ENCODE peak calls at places on chromosome 22, in four cellular contexts. One of them, this sample, is unnamed.

GRCh38 chr22:44926491-44927415 is 83.1 kb downstream of the PHF21B start:
- DNase-seq in H9: no peak
- DNase-seq in neuronal stem cell: no peak
- DNase-seq in mesenchymal stem cell: no peak
- DNase-seq in this sample: no peak

GRCh38 chr22:37008365-37008764 is 10.9 kb downstream of the TST start:
- DNase-seq in H9: no peak
- DNase-seq in mesenchymal stem cell: no peak
- DNase-seq in neuronal stem cell: no peak
- DNase-seq in this sample: no peak

GRCh38 chr22:23519442-23520177 is 60.5 kb downstream of the IGLL1 start:
- DNase-seq in neuronal stem cell: no peak
- DNase-seq in mesenchymal stem cell: no peak
- DNase-seq in H9: no peak
- DNase-seq in this sample: no peak

GRCh38 chr22:43389227-43389836 is 22.5 kb upstream of the MPPED1 start:
- DNase-seq in H9: no peak
- DNase-seq in mesenchymal stem cell: no peak
- DNase-seq in neuronal stem cell: no peak
- DNase-seq in this sample: no peak

GRCh38 chr22:35561796-35562526 is 21.3 kb downstream of the RASD2 start:
- DNase-seq in H9: peak; percentile 81
- DNase-seq in mesenchymal stem cell: peak; percentile 81
- DNase-seq in neuronal stem cell: no peak
- DNase-seq in this sample: peak; percentile 84

GRCh38 chr22:37484115-37485005 is 1.8 kb downstream of the MFNG start:
- DNase-seq in H9: no peak
- DNase-seq in neuronal stem cell: no peak
- DNase-seq in mesenchymal stem cell: no peak
- DNase-seq in this sample: no peak

GRCh38 chr22:33210129-33210784 is 152.1 kb upstream of the SYN3 start:
- DNase-seq in mesenchymal stem cell: peak; percentile 30
- DNase-seq in neuronal stem cell: peak; percentile 47
- DNase-seq in H9: peak; percentile 79
- DNase-seq in this sample: peak; percentile 9

GRCh38 chr22:28479912-28480311 is 199.7 kb downstream of the TTC28 start:
- DNase-seq in H9: no peak
- DNase-seq in mesenchymal stem cell: no peak
- DNase-seq in neuronal stem cell: no peak
- DNase-seq in this sample: peak; percentile 27

GRCh38 chr22:35564975-35565867 is 24.6 kb downstream of the RASD2 start:
- DNase-seq in mesenchymal stem cell: no peak
- DNase-seq in H9: no peak
- DNase-seq in neuronal stem cell: no peak
- DNase-seq in this sample: peak; percentile 78

GRCh38 chr22:23913661-23914353 is 19.6 kb downstream of the MIF start:
- DNase-seq in mesenchymal stem cell: peak; percentile 99
- DNase-seq in neuronal stem cell: peak; percentile 96
- DNase-seq in H9: peak; percentile 100
- DNase-seq in this sample: peak; percentile 98

GRCh38 chr22:26679003-26679629 is 21.7 kb downstream of the MIAT start:
- DNase-seq in neuronal stem cell: peak; percentile 79
- DNase-seq in H9: peak; percentile 84
- DNase-seq in mesenchymal stem cell: peak; percentile 84
- DNase-seq in this sample: peak; percentile 71

GRCh38 chr22:32044913-32045312 is 1.9 kb downstream of the SLC5A1 start:
- DNase-seq in mesenchymal stem cell: no peak
- DNase-seq in H9: no peak
- DNase-seq in neuronal stem cell: no peak
- DNase-seq in this sample: no peak

GRCh38 chr22:30048711-30049110 is 31.6 kb upstream of the HORMAD2 start:
- DNase-seq in neuronal stem cell: no peak
- DNase-seq in H9: no peak
- DNase-seq in mesenchymal stem cell: peak; percentile 4
- DNase-seq in this sample: peak; percentile 44

GRCh38 chr22:25797891-25798290 is 55.9 kb downstream of the MYO18B start:
- DNase-seq in H9: no peak
- DNase-seq in mesenchymal stem cell: no peak
- DNase-seq in neuronal stem cell: no peak
- DNase-seq in this sample: no peak

GRCh38 chr22:47443836-47444745 is 681.6 kb downstream of the TBC1D22A start:
- DNase-seq in H9: no peak
- DNase-seq in mesenchymal stem cell: no peak
- DNase-seq in neuronal stem cell: no peak
- DNase-seq in this sample: no peak

GRCh38 chr22:37202001-37202555 is 10.2 kb downstream of the SSTR3 start:
- DNase-seq in H9: no peak
- DNase-seq in neuronal stem cell: no peak
- DNase-seq in mesenchymal stem cell: no peak
- DNase-seq in this sample: no peak

GRCh38 chr22:35476341-35476740 is 64.3 kb upstream of the RASD2 start:
- DNase-seq in neuronal stem cell: no peak
- DNase-seq in mesenchymal stem cell: peak; percentile 61
- DNase-seq in H9: no peak
- DNase-seq in this sample: no peak

GRCh38 chr22:49961601-49962011 is 1.0 kb downstream of the PIM3 start:
- DNase-seq in H9: peak; percentile 45
- DNase-seq in neuronal stem cell: no peak
- DNase-seq in mesenchymal stem cell: no peak
- DNase-seq in this sample: no peak

GRCh38 chr22:33986167-33986771 is 66.0 kb upstream of the LARGE1 start:
- DNase-seq in neuronal stem cell: no peak
- DNase-seq in H9: no peak
- DNase-seq in mesenchymal stem cell: no peak
- DNase-seq in this sample: no peak

GRCh38 chr22:43878079-43878795 is 13.6 kb downstream of the PNPLA5 start:
- DNase-seq in H9: peak; percentile 19
- DNase-seq in mesenchymal stem cell: no peak
- DNase-seq in neuronal stem cell: no peak
- DNase-seq in this sample: peak; percentile 21

GRCh38 chr22:45263790-45264269 is 20.9 kb upstream of the UPK3A start:
- DNase-seq in H9: peak; percentile 84
- DNase-seq in neuronal stem cell: no peak
- DNase-seq in mesenchymal stem cell: peak; percentile 91
- DNase-seq in this sample: peak; percentile 84

GRCh38 chr22:44616882-44617655 is 84.9 kb upstream of the PRR5 start:
- DNase-seq in H9: no peak
- DNase-seq in mesenchymal stem cell: no peak
- DNase-seq in neuronal stem cell: no peak
- DNase-seq in this sample: no peak

GRCh38 chr22:27198518-27199035 is 541.2 kb downstream of the MIAT start:
- DNase-seq in mesenchymal stem cell: no peak
- DNase-seq in H9: no peak
- DNase-seq in neuronal stem cell: no peak
- DNase-seq in this sample: no peak

GRCh38 chr22:45155050-45155840 is 8.5 kb upstream of the NUP50 start:
- DNase-seq in H9: no peak
- DNase-seq in neuronal stem cell: no peak
- DNase-seq in mesenchymal stem cell: peak; percentile 94
- DNase-seq in this sample: peak; percentile 72

GRCh38 chr22:36385491-36386350 is 2.0 kb downstream of the MYH9 start:
- DNase-seq in mesenchymal stem cell: peak; percentile 70
- DNase-seq in neuronal stem cell: no peak
- DNase-seq in H9: no peak
- DNase-seq in this sample: no peak

GRCh38 chr22:27581688-27582087 is 219.9 kb downstream of the MN1 start:
- DNase-seq in H9: no peak
- DNase-seq in neuronal stem cell: no peak
- DNase-seq in mesenchymal stem cell: no peak
- DNase-seq in this sample: peak; percentile 17

GRCh38 chr22:45319319-45319675 is 9.6 kb downstream of the FAM118A start:
- DNase-seq in neuronal stem cell: no peak
- DNase-seq in H9: no peak
- DNase-seq in mesenchymal stem cell: peak; percentile 29
- DNase-seq in this sample: peak; percentile 77

GRCh38 chr22:49239264-49240015 is 588.2 kb downstream of the BRD1 start:
- DNase-seq in mesenchymal stem cell: no peak
- DNase-seq in H9: peak; percentile 14
- DNase-seq in neuronal stem cell: no peak
- DNase-seq in this sample: no peak

GRCh38 chr22:20605328-20605727 is 97.9 kb downstream of the MED15 start:
- DNase-seq in neuronal stem cell: no peak
- DNase-seq in H9: peak; percentile 17
- DNase-seq in mesenchymal stem cell: no peak
- DNase-seq in this sample: no peak

GRCh38 chr22:29625090-29625825 is 21.8 kb downstream of the NF2 start:
- DNase-seq in mesenchymal stem cell: peak; percentile 80
- DNase-seq in H9: no peak
- DNase-seq in neuronal stem cell: peak; percentile 42
- DNase-seq in this sample: peak; percentile 85

GRCh38 chr22:19495562-19496323 is 16.0 kb downstream of the CDC45 start:
- DNase-seq in H9: no peak
- DNase-seq in mesenchymal stem cell: peak; percentile 23
- DNase-seq in neuronal stem cell: no peak
- DNase-seq in this sample: peak; percentile 50

GRCh38 chr22:34812631-34813030 is 253.3 kb upstream of the ISX start:
- DNase-seq in mesenchymal stem cell: peak; percentile 10
- DNase-seq in H9: no peak
- DNase-seq in neuronal stem cell: no peak
- DNase-seq in this sample: no peak

GRCh38 chr22:35883028-35883620 is 145.5 kb downstream of the RBFOX2 start:
- DNase-seq in H9: no peak
- DNase-seq in mesenchymal stem cell: peak; percentile 64
- DNase-seq in neuronal stem cell: no peak
- DNase-seq in this sample: peak; percentile 55

GRCh38 chr22:25002241-25002985 is 49.9 kb downstream of the KIAA1671 start:
- DNase-seq in mesenchymal stem cell: no peak
- DNase-seq in neuronal stem cell: no peak
- DNase-seq in H9: no peak
- DNase-seq in this sample: no peak

GRCh38 chr22:50621491-50621880 is 6.5 kb downstream of the ARSA start:
- DNase-seq in neuronal stem cell: no peak
- DNase-seq in H9: peak; percentile 18
- DNase-seq in mesenchymal stem cell: no peak
- DNase-seq in this sample: no peak

GRCh38 chr22:34526681-34527080 is 539.3 kb upstream of the ISX start:
- DNase-seq in neuronal stem cell: no peak
- DNase-seq in mesenchymal stem cell: no peak
- DNase-seq in H9: no peak
- DNase-seq in this sample: no peak

GRCh38 chr22:37716708-37717107 is 19.9 kb downstream of the TRIOBP start:
- DNase-seq in neuronal stem cell: no peak
- DNase-seq in mesenchymal stem cell: peak; percentile 75
- DNase-seq in H9: no peak
- DNase-seq in this sample: peak; percentile 33

GRCh38 chr22:26952654-26953379 is 295.4 kb downstream of the MIAT start:
- DNase-seq in H9: peak; percentile 53
- DNase-seq in neuronal stem cell: peak; percentile 42
- DNase-seq in mesenchymal stem cell: no peak
- DNase-seq in this sample: no peak

GRCh38 chr22:31490496-31490925 is 869 bp upstream of the EIF4ENIF1 start:
- DNase-seq in H9: peak; percentile 39
- DNase-seq in neuronal stem cell: peak; percentile 26
- DNase-seq in mesenchymal stem cell: peak; percentile 88
- DNase-seq in this sample: peak; percentile 79

DNA sequence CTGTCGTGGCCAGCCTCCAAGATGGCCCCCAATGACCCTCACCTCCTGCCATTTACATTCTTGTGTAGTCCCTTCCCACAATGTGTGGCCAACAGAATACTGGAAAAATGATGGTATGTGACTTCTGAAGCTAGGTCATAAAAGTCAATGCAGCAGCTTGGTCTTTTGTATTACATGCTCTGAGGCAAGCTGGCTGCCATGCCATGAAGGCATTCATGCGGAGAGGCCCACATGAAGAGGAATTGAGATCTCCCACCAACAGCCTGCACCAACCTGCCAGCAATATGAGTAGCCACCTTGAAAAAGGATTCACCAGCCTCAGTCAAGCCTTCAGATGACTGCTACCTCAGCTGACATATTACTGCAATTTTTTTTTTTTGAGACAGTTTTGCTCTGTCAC is 4.6 kb downstream of the MRTFA start:
- DNase-seq in H9: no peak
- DNase-seq in neuronal stem cell: no peak
- DNase-seq in mesenchymal stem cell: no peak
- DNase-seq in this sample: no peak
- H3K4ac ChIP-seq in H9: no peak overlapping the region
- H3K4ac ChIP-seq in neuronal stem cell: no peak overlapping the region
- H3K4ac ChIP-seq in mesenchymal stem cell: no peak overlapping the region
- H3K4ac ChIP-seq in this sample: peak overlapping the region; percentile 4

GRCh38 chr22:21629262-21630149 is at the start of gene YDJC:
- DNase-seq in H9: peak; percentile 94
- DNase-seq in mesenchymal stem cell: peak; percentile 90
- DNase-seq in neuronal stem cell: peak; percentile 89
- DNase-seq in this sample: peak; percentile 88
- H2BK5ac ChIP-seq in H9: no peak within 1 kb of the TSS
- H2BK5ac ChIP-seq in mesenchymal stem cell: no peak within 1 kb of the TSS
- H2BK5ac ChIP-seq in neuronal stem cell: peak within 1 kb of the TSS; percentile 94
- H2BK5ac ChIP-seq in this sample: peak within 1 kb of the TSS; percentile 49

DNA sequence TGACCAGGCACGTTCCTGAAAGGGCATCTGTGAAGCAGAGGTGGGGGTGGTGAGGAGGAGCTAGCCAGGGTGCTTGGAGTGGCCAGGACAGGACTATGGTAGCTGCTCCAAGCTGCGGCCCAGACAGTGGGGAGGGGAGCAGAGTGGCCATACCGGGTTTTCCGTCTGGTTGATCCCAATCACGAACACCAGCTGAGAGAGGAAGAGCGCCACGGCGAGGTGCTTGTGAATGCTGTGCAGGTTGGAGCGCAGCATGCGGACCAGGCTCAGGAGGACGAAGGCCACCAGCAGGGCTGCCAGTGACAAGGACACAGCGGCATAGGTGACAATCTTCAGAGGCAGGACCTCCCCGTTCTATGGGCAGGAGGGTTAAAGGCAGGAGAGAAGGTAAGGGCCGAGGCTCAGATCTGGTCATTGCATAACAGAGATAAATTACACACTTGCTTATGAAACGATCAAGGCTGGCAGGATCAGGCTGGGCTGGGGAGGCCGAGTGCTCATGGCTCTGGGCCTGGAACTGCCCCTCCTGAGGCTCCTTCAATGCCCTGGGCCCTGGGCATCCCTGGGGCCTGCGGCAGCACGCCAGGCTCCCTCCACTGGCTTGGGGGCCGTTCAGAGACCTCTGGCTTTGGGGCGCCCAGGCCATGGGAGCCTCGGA is 41.5 kb downstream of the TRMU start:
- DNase-seq in mesenchymal stem cell: no peak
- DNase-seq in H9: no peak
- DNase-seq in neuronal stem cell: no peak
- DNase-seq in this sample: no peak
- H3K4ac ChIP-seq in mesenchymal stem cell: no peak overlapping the region
- H3K4ac ChIP-seq in H9: no peak overlapping the region
- H3K4ac ChIP-seq in neuronal stem cell: no peak overlapping the region
- H3K4ac ChIP-seq in this sample: no peak overlapping the region

GRCh38 chr22:38715852-38716251 is 10.1 kb downstream of the GTPBP1 start:
- DNase-seq in H9: no peak
- DNase-seq in mesenchymal stem cell: no peak
- DNase-seq in neuronal stem cell: no peak
- DNase-seq in this sample: no peak

GRCh38 chr22:38716271-38716670 is 10.5 kb downstream of the GTPBP1 start:
- DNase-seq in H9: no peak
- DNase-seq in neuronal stem cell: no peak
- DNase-seq in mesenchymal stem cell: no peak
- DNase-seq in this sample: no peak

GRCh38 chr22:38715176-38715764 is 9.5 kb downstream of the GTPBP1 start:
- DNase-seq in mesenchymal stem cell: no peak
- DNase-seq in neuronal stem cell: no peak
- DNase-seq in H9: no peak
- DNase-seq in this sample: no peak

GRCh38 chr22:38717244-38717643 is 11.5 kb downstream of the GTPBP1 start:
- DNase-seq in mesenchymal stem cell: no peak
- DNase-seq in H9: no peak
- DNase-seq in neuronal stem cell: no peak
- DNase-seq in this sample: no peak

GRCh38 chr22:38716827-38717226 is 11.1 kb downstream of the GTPBP1 start:
- DNase-seq in H9: no peak
- DNase-seq in neuronal stem cell: no peak
- DNase-seq in mesenchymal stem cell: no peak
- DNase-seq in this sample: no peak
- H2BK5ac ChIP-seq in H9: no peak overlapping the region
- H2BK5ac ChIP-seq in neuronal stem cell: peak overlapping the region; percentile 35
- H2BK5ac ChIP-seq in mesenchymal stem cell: no peak overlapping the region
- H2BK5ac ChIP-seq in this sample: peak overlapping the region; percentile 7